ENCODE peak calls at places on chromosomes 2 and 18, in ten cellular contexts. One of them, this sample, is unnamed.

GRCh38 chr2:9095690-9096089 is 92.2 kb upstream of the MBOAT2 start:
- DNase-seq in stimulated activated CD4-positive, alpha-beta T cell treated with anti-CD3 and anti-CD28 coated beads, Interleukin-12 subunit alpha, Interleukin-12 subunit beta, amount 100 ng/mL, for 48 hours: no peak
- DNase-seq in HuH-7: no peak
- DNase-seq in HTR-8/SVneo: no peak
- DNase-seq in cardiac fibroblast: peak; percentile 48
- DNase-seq in CD8-positive, alpha-beta memory T cell: no peak
- DNase-seq in activated T-cell treated with anti-CD3 and anti-CD28 coated beads, Interleukin-2, amount 50 U/mL, for 48 hours: no peak
- DNase-seq in pulmonary artery endothelial cell: no peak
- DNase-seq in AG04450: no peak
- DNase-seq in GM23338: peak; percentile 82
- DNase-seq in this sample: peak; percentile 88

GRCh38 chr2:238940806-238941205 is 92.9 kb downstream of the TWIST2 start:
- DNase-seq in HTR-8/SVneo: no peak
- DNase-seq in cardiac fibroblast: no peak
- DNase-seq in pulmonary artery endothelial cell: no peak
- DNase-seq in GM23338: no peak
- DNase-seq in activated T-cell treated with anti-CD3 and anti-CD28 coated beads, Interleukin-2, amount 50 U/mL, for 48 hours: no peak
- DNase-seq in HuH-7: no peak
- DNase-seq in AG04450: no peak
- DNase-seq in CD8-positive, alpha-beta memory T cell: no peak
- DNase-seq in stimulated activated CD4-positive, alpha-beta T cell treated with anti-CD3 and anti-CD28 coated beads, Interleukin-12 subunit alpha, Interleukin-12 subunit beta, amount 100 ng/mL, for 48 hours: no peak
- DNase-seq in this sample: no peak

GRCh38 chr2:5925620-5926019 is 233.4 kb downstream of the SOX11 start:
- DNase-seq in CD8-positive, alpha-beta memory T cell: no peak
- DNase-seq in HTR-8/SVneo: no peak
- DNase-seq in activated T-cell treated with anti-CD3 and anti-CD28 coated beads, Interleukin-2, amount 50 U/mL, for 48 hours: no peak
- DNase-seq in stimulated activated CD4-positive, alpha-beta T cell treated with anti-CD3 and anti-CD28 coated beads, Interleukin-12 subunit alpha, Interleukin-12 subunit beta, amount 100 ng/mL, for 48 hours: no peak
- DNase-seq in AG04450: no peak
- DNase-seq in GM23338: no peak
- DNase-seq in pulmonary artery endothelial cell: no peak
- DNase-seq in cardiac fibroblast: no peak
- DNase-seq in HuH-7: no peak
- DNase-seq in this sample: no peak

GRCh38 chr2:26575836-26576564 is 65.2 kb downstream of the CIB4 start:
- DNase-seq in activated T-cell treated with anti-CD3 and anti-CD28 coated beads, Interleukin-2, amount 50 U/mL, for 48 hours: no peak
- DNase-seq in cardiac fibroblast: no peak
- DNase-seq in HTR-8/SVneo: no peak
- DNase-seq in GM23338: no peak
- DNase-seq in pulmonary artery endothelial cell: no peak
- DNase-seq in HuH-7: no peak
- DNase-seq in AG04450: no peak
- DNase-seq in stimulated activated CD4-positive, alpha-beta T cell treated with anti-CD3 and anti-CD28 coated beads, Interleukin-12 subunit alpha, Interleukin-12 subunit beta, amount 100 ng/mL, for 48 hours: no peak
- DNase-seq in CD8-positive, alpha-beta memory T cell: no peak
- DNase-seq in this sample: no peak

GRCh38 chr2:148926291-148926961 is 51.4 kb downstream of the KIF5C start:
- DNase-seq in HuH-7: peak; percentile 74
- DNase-seq in AG04450: peak; percentile 3
- DNase-seq in CD8-positive, alpha-beta memory T cell: peak; percentile 31
- DNase-seq in GM23338: peak; percentile 88
- DNase-seq in HTR-8/SVneo: peak; percentile 50
- DNase-seq in stimulated activated CD4-positive, alpha-beta T cell treated with anti-CD3 and anti-CD28 coated beads, Interleukin-12 subunit alpha, Interleukin-12 subunit beta, amount 100 ng/mL, for 48 hours: peak; percentile 28
- DNase-seq in pulmonary artery endothelial cell: no peak
- DNase-seq in cardiac fibroblast: peak; percentile 27
- DNase-seq in activated T-cell treated with anti-CD3 and anti-CD28 coated beads, Interleukin-2, amount 50 U/mL, for 48 hours: peak; percentile 68
- DNase-seq in this sample: peak; percentile 74

GRCh38 chr2:106065983-106066826 is 127.9 kb downstream of the UXS1 start:
- DNase-seq in HTR-8/SVneo: no peak
- DNase-seq in GM23338: peak; percentile 88
- DNase-seq in cardiac fibroblast: no peak
- DNase-seq in stimulated activated CD4-positive, alpha-beta T cell treated with anti-CD3 and anti-CD28 coated beads, Interleukin-12 subunit alpha, Interleukin-12 subunit beta, amount 100 ng/mL, for 48 hours: no peak
- DNase-seq in activated T-cell treated with anti-CD3 and anti-CD28 coated beads, Interleukin-2, amount 50 U/mL, for 48 hours: no peak
- DNase-seq in HuH-7: no peak
- DNase-seq in AG04450: no peak
- DNase-seq in pulmonary artery endothelial cell: no peak
- DNase-seq in CD8-positive, alpha-beta memory T cell: no peak
- DNase-seq in this sample: peak; percentile 80

GRCh38 chr18:73861771-73862170 is 285.9 kb downstream of the FBXO15 start:
- DNase-seq in GM23338: no peak
- DNase-seq in AG04450: no peak
- DNase-seq in HuH-7: no peak
- DNase-seq in pulmonary artery endothelial cell: no peak
- DNase-seq in activated T-cell treated with anti-CD3 and anti-CD28 coated beads, Interleukin-2, amount 50 U/mL, for 48 hours: no peak
- DNase-seq in cardiac fibroblast: no peak
- DNase-seq in CD8-positive, alpha-beta memory T cell: no peak
- DNase-seq in HTR-8/SVneo: no peak
- DNase-seq in stimulated activated CD4-positive, alpha-beta T cell treated with anti-CD3 and anti-CD28 coated beads, Interleukin-12 subunit alpha, Interleukin-12 subunit beta, amount 100 ng/mL, for 48 hours: no peak
- DNase-seq in this sample: no peak

GRCh38 chr2:32228181-32228580 is 36.5 kb downstream of the NLRC4 start:
- DNase-seq in activated T-cell treated with anti-CD3 and anti-CD28 coated beads, Interleukin-2, amount 50 U/mL, for 48 hours: no peak
- DNase-seq in pulmonary artery endothelial cell: no peak
- DNase-seq in cardiac fibroblast: no peak
- DNase-seq in HuH-7: no peak
- DNase-seq in GM23338: peak; percentile 36
- DNase-seq in CD8-positive, alpha-beta memory T cell: no peak
- DNase-seq in stimulated activated CD4-positive, alpha-beta T cell treated with anti-CD3 and anti-CD28 coated beads, Interleukin-12 subunit alpha, Interleukin-12 subunit beta, amount 100 ng/mL, for 48 hours: no peak
- DNase-seq in AG04450: no peak
- DNase-seq in HTR-8/SVneo: no peak
- DNase-seq in this sample: no peak

GRCh38 chr2:236156860-236157194 is 11.4 kb downstream of the GBX2 start:
- DNase-seq in stimulated activated CD4-positive, alpha-beta T cell treated with anti-CD3 and anti-CD28 coated beads, Interleukin-12 subunit alpha, Interleukin-12 subunit beta, amount 100 ng/mL, for 48 hours: no peak
- DNase-seq in HuH-7: no peak
- DNase-seq in HTR-8/SVneo: no peak
- DNase-seq in GM23338: no peak
- DNase-seq in activated T-cell treated with anti-CD3 and anti-CD28 coated beads, Interleukin-2, amount 50 U/mL, for 48 hours: no peak
- DNase-seq in AG04450: no peak
- DNase-seq in cardiac fibroblast: no peak
- DNase-seq in pulmonary artery endothelial cell: no peak
- DNase-seq in CD8-positive, alpha-beta memory T cell: no peak
- DNase-seq in this sample: no peak

GRCh38 chr2:236028066-236028465 is 140.1 kb downstream of the GBX2 start:
- DNase-seq in AG04450: no peak
- DNase-seq in activated T-cell treated with anti-CD3 and anti-CD28 coated beads, Interleukin-2, amount 50 U/mL, for 48 hours: no peak
- DNase-seq in cardiac fibroblast: no peak
- DNase-seq in CD8-positive, alpha-beta memory T cell: no peak
- DNase-seq in GM23338: no peak
- DNase-seq in HuH-7: no peak
- DNase-seq in pulmonary artery endothelial cell: no peak
- DNase-seq in stimulated activated CD4-positive, alpha-beta T cell treated with anti-CD3 and anti-CD28 coated beads, Interleukin-12 subunit alpha, Interleukin-12 subunit beta, amount 100 ng/mL, for 48 hours: no peak
- DNase-seq in HTR-8/SVneo: no peak
- DNase-seq in this sample: no peak

GRCh38 chr2:218031771-218032257 is 29.0 kb upstream of the TNS1 start:
- DNase-seq in pulmonary artery endothelial cell: no peak
- DNase-seq in AG04450: no peak
- DNase-seq in stimulated activated CD4-positive, alpha-beta T cell treated with anti-CD3 and anti-CD28 coated beads, Interleukin-12 subunit alpha, Interleukin-12 subunit beta, amount 100 ng/mL, for 48 hours: no peak
- DNase-seq in CD8-positive, alpha-beta memory T cell: no peak
- DNase-seq in activated T-cell treated with anti-CD3 and anti-CD28 coated beads, Interleukin-2, amount 50 U/mL, for 48 hours: peak; percentile 13
- DNase-seq in HuH-7: no peak
- DNase-seq in cardiac fibroblast: no peak
- DNase-seq in GM23338: no peak
- DNase-seq in HTR-8/SVneo: no peak
- DNase-seq in this sample: no peak

GRCh38 chr2:47072018-47072691 is 83.0 kb downstream of the STPG4 start:
- DNase-seq in pulmonary artery endothelial cell: no peak
- DNase-seq in cardiac fibroblast: peak; percentile 98
- DNase-seq in stimulated activated CD4-positive, alpha-beta T cell treated with anti-CD3 and anti-CD28 coated beads, Interleukin-12 subunit alpha, Interleukin-12 subunit beta, amount 100 ng/mL, for 48 hours: no peak
- DNase-seq in activated T-cell treated with anti-CD3 and anti-CD28 coated beads, Interleukin-2, amount 50 U/mL, for 48 hours: no peak
- DNase-seq in CD8-positive, alpha-beta memory T cell: no peak
- DNase-seq in GM23338: peak; percentile 70
- DNase-seq in AG04450: no peak
- DNase-seq in HuH-7: no peak
- DNase-seq in HTR-8/SVneo: no peak
- DNase-seq in this sample: no peak

GRCh38 chr18:65093341-65093740 is 657.5 kb upstream of the CDH7 start:
- DNase-seq in GM23338: no peak
- DNase-seq in stimulated activated CD4-positive, alpha-beta T cell treated with anti-CD3 and anti-CD28 coated beads, Interleukin-12 subunit alpha, Interleukin-12 subunit beta, amount 100 ng/mL, for 48 hours: no peak
- DNase-seq in HuH-7: no peak
- DNase-seq in CD8-positive, alpha-beta memory T cell: no peak
- DNase-seq in pulmonary artery endothelial cell: no peak
- DNase-seq in HTR-8/SVneo: no peak
- DNase-seq in activated T-cell treated with anti-CD3 and anti-CD28 coated beads, Interleukin-2, amount 50 U/mL, for 48 hours: no peak
- DNase-seq in cardiac fibroblast: no peak
- DNase-seq in AG04450: no peak
- DNase-seq in this sample: no peak

GRCh38 chr2:172460780-172461201 is 33.4 kb downstream of the ITGA6 start:
- DNase-seq in cardiac fibroblast: peak; percentile 15
- DNase-seq in pulmonary artery endothelial cell: no peak
- DNase-seq in activated T-cell treated with anti-CD3 and anti-CD28 coated beads, Interleukin-2, amount 50 U/mL, for 48 hours: no peak
- DNase-seq in stimulated activated CD4-positive, alpha-beta T cell treated with anti-CD3 and anti-CD28 coated beads, Interleukin-12 subunit alpha, Interleukin-12 subunit beta, amount 100 ng/mL, for 48 hours: no peak
- DNase-seq in HuH-7: no peak
- DNase-seq in HTR-8/SVneo: no peak
- DNase-seq in AG04450: no peak
- DNase-seq in GM23338: no peak
- DNase-seq in CD8-positive, alpha-beta memory T cell: no peak
- DNase-seq in this sample: no peak

GRCh38 chr2:212797484-212798205 is 259.0 kb upstream of the ERBB4 start:
- DNase-seq in GM23338: no peak
- DNase-seq in CD8-positive, alpha-beta memory T cell: no peak
- DNase-seq in HuH-7: no peak
- DNase-seq in HTR-8/SVneo: no peak
- DNase-seq in cardiac fibroblast: peak; percentile 25
- DNase-seq in AG04450: no peak
- DNase-seq in stimulated activated CD4-positive, alpha-beta T cell treated with anti-CD3 and anti-CD28 coated beads, Interleukin-12 subunit alpha, Interleukin-12 subunit beta, amount 100 ng/mL, for 48 hours: no peak
- DNase-seq in pulmonary artery endothelial cell: no peak
- DNase-seq in activated T-cell treated with anti-CD3 and anti-CD28 coated beads, Interleukin-2, amount 50 U/mL, for 48 hours: no peak
- DNase-seq in this sample: no peak

This sample was measured in mesendoderm.